ENCODE peak calls at places on chromosomes 11 and 22, in eight cellular contexts. P, W, I, O, F, L, C and D are unnamed samples.

GRCh38 chr11:80595011-80595410 is 1154.2 kb upstream of the TENM4 start:
- DNase-seq in W (peak), C (no peak), F (no peak), O (no peak), L (no peak), P (no peak), I (no peak), D (no peak)

GRCh38 chr11:62860835-62861563 is 19.7 kb upstream of the SLC3A2 start:
- DNase-seq in I (no peak), L (no peak), O (no peak), W (no peak), F (no peak), P (no peak), C (no peak), D (no peak)

GRCh38 chr22:48279465-48279765 is 1517.0 kb downstream of the TBC1D22A start:
- DNase-seq in F (no peak), L (no peak), O (no peak), W (no peak), C (no peak), I (no peak), P (no peak), D (no peak)

GRCh38 chr11:12319734-12320387 is 57.5 kb upstream of the PARVA start:
- DNase-seq in C (no peak), O (no peak), P (no peak), I (no peak), L (no peak), W (no peak), F (no peak), D (no peak)

GRCh38 chr11:67373916-67374570 is 645 bp upstream of the CLCF1 start:
- DNase-seq in O (peak), P (peak), C (peak), L (peak), I (no peak), W (peak), F (peak), D (no peak)

GRCh38 chr11:35485656-35486318 is 39.6 kb downstream of the PAMR1 start:
- DNase-seq in P (peak), W (no peak), O (no peak), L (peak), I (no peak), F (peak), C (peak), D (peak)

GRCh38 chr11:3860360-3860759 is 4.9 kb downstream of the STIM1 start:
- DNase-seq in W (no peak), O (no peak), P (peak), I (no peak), C (peak), F (no peak), L (no peak), D (no peak)

GRCh38 chr11:69978841-69979614 is 99.1 kb upstream of the ANO1 start:
- DNase-seq in W (no peak), I (no peak), F (no peak), C (no peak), O (no peak), P (no peak), L (no peak), D (no peak)